ENCODE peak calls at places on chromosomes 3 and 15, in eight cellular contexts. One of them, this sample, is unnamed.

GRCh38 chr3:122353901-122354401 is 28.9 kb downstream of the CSTA start:
- DNase-seq in T-cell: no peak
- DNase-seq in GM13977: no peak
- DNase-seq in lower leg skin: no peak
- DNase-seq in neural crest cell: no peak
- DNase-seq in AG09319: no peak
- DNase-seq in fibroblast of pulmonary artery: no peak
- DNase-seq in AG10803: no peak
- DNase-seq in this sample: no peak

GRCh38 chr3:130601662-130602061 is 84.7 kb downstream of the COL6A6 start:
- DNase-seq in AG09319: no peak
- DNase-seq in GM13977: no peak
- DNase-seq in neural crest cell: no peak
- DNase-seq in fibroblast of pulmonary artery: no peak
- DNase-seq in T-cell: no peak
- DNase-seq in lower leg skin: no peak
- DNase-seq in AG10803: no peak
- DNase-seq in this sample: no peak

GRCh38 chr3:109863701-109864100 is 526.4 kb upstream of the DPPA4 start:
- DNase-seq in GM13977: no peak
- DNase-seq in fibroblast of pulmonary artery: no peak
- DNase-seq in lower leg skin: no peak
- DNase-seq in neural crest cell: no peak
- DNase-seq in AG10803: no peak
- DNase-seq in AG09319: no peak
- DNase-seq in T-cell: no peak
- DNase-seq in this sample: no peak

GRCh38 chr3:140203510-140203909 is 268.5 kb downstream of the CLSTN2 start:
- DNase-seq in neural crest cell: no peak
- DNase-seq in lower leg skin: no peak
- DNase-seq in fibroblast of pulmonary artery: no peak
- DNase-seq in AG09319: no peak
- DNase-seq in GM13977: no peak
- DNase-seq in T-cell: no peak
- DNase-seq in AG10803: no peak
- DNase-seq in this sample: no peak

GRCh38 chr3:170751083-170751893 is 118.7 kb downstream of the RPL22L1 start:
- DNase-seq in neural crest cell: no peak
- DNase-seq in AG09319: peak; percentile 89
- DNase-seq in T-cell: no peak
- DNase-seq in AG10803: peak; percentile 93
- DNase-seq in fibroblast of pulmonary artery: peak; percentile 95
- DNase-seq in lower leg skin: peak; percentile 55
- DNase-seq in GM13977: no peak
- DNase-seq in this sample: peak; percentile 82

GRCh38 chr3:143010024-143010423 is 8.7 kb downstream of the U2SURP start:
- DNase-seq in AG10803: no peak
- DNase-seq in neural crest cell: no peak
- DNase-seq in AG09319: no peak
- DNase-seq in lower leg skin: no peak
- DNase-seq in T-cell: no peak
- DNase-seq in fibroblast of pulmonary artery: no peak
- DNase-seq in GM13977: no peak
- DNase-seq in this sample: no peak

GRCh38 chr3:32285910-32286309 is 47.4 kb downstream of the CMTM8 start:
- DNase-seq in neural crest cell: no peak
- DNase-seq in AG09319: no peak
- DNase-seq in lower leg skin: no peak
- DNase-seq in AG10803: no peak
- DNase-seq in T-cell: no peak
- DNase-seq in fibroblast of pulmonary artery: no peak
- DNase-seq in GM13977: no peak
- DNase-seq in this sample: no peak

GRCh38 chr3:53200501-53201189 is 39.6 kb downstream of the PRKCD start:
- DNase-seq in lower leg skin: no peak
- DNase-seq in AG10803: no peak
- DNase-seq in AG09319: no peak
- DNase-seq in T-cell: no peak
- DNase-seq in fibroblast of pulmonary artery: no peak
- DNase-seq in GM13977: no peak
- DNase-seq in neural crest cell: no peak
- DNase-seq in this sample: no peak

GRCh38 chr15:85479071-85479647 is 98.8 kb downstream of the AKAP13 start:
- DNase-seq in neural crest cell: no peak
- DNase-seq in AG09319: no peak
- DNase-seq in lower leg skin: no peak
- DNase-seq in GM13977: no peak
- DNase-seq in fibroblast of pulmonary artery: peak; percentile 70
- DNase-seq in T-cell: no peak
- DNase-seq in AG10803: peak; percentile 84
- DNase-seq in this sample: no peak

This sample was measured in NCI-H460.